ENCODE peak calls at places on chromosomes 16 and 17, in four cellular contexts. H is lung, C is tibial artery, R is heart right ventricle. Q is an unnamed sample.

GRCh38 chr17:77462101-77462500 is 321.3 kb downstream of the SEC14L1 start:
- DNase-seq in H (no peak), R (no peak), C (no peak), Q (no peak)

GRCh38 chr17:14741516-14741915 is 440.6 kb downstream of the HS3ST3B1 start:
- DNase-seq in R (no peak), C (no peak), H (no peak), Q (no peak)

GRCh38 chr17:32552280-32552679 is 65.5 kb downstream of the CDK5R1 start:
- DNase-seq in R (no peak), H (no peak), C (no peak), Q (no peak)

GRCh38 chr17:50865868-50866260 is 290 bp downstream of the TOB1 start:
- DNase-seq in R (no peak), C (no peak), H (no peak), Q (no peak)

GRCh38 chr17:15284537-15284936 is 19.4 kb upstream of the PMP22 start:
- DNase-seq in C (no peak), H (no peak), R (no peak), Q (no peak)

GRCh38 chr16:48556913-48557351 is 53.0 kb downstream of the N4BP1 start:
- DNase-seq in R (no peak), H (no peak), C (no peak), Q (peak; percentile 63)

GRCh38 chr16:30348929-30349328 is 6.2 kb downstream of the CD2BP2 start:
- DNase-seq in C (no peak), H (no peak), R (no peak), Q (no peak)

GRCh38 chr17:34624767-34625389 is 45.5 kb downstream of the TMEM132E start:
- DNase-seq in H (no peak), C (no peak), R (no peak), Q (no peak)

GRCh38 chr17:46979023-46979870 is at the start of gene RPRML:
- DNase-seq in H (no peak), C (no peak), R (no peak), Q (no peak)

GRCh38 chr17:58279016-58279671 is 1.6 kb downstream of the MPO start:
- DNase-seq in C (no peak), H (peak; percentile 43), R (peak; percentile 58), Q (peak; percentile 91)

GRCh38 chr17:14321476-14321949 is 20.6 kb downstream of the HS3ST3B1 start:
- DNase-seq in H (no peak), R (no peak), C (no peak), Q (no peak)

GRCh38 chr16:9447195-9447551 is 355.7 kb downstream of the HAPSTR1 start:
- DNase-seq in C (no peak), R (peak; percentile 73), H (peak; percentile 60), Q (no peak)

GRCh38 chr16:67668495-67669157 is 2.0 kb downstream of the C16orf86 start:
- DNase-seq in R (no peak), C (no peak), H (no peak), Q (no peak)

GRCh38 chr16:68737730-68738590 is 868 bp downstream of the CDH1 start:
- DNase-seq in C (no peak), R (no peak), H (peak; percentile 65), Q (no peak)

GRCh38 chr17:64781810-64782555 is 119.9 kb upstream of the SMURF2 start:
- DNase-seq in C (peak; percentile 65), R (no peak), H (no peak), Q (no peak)

GRCh38 chr16:9364721-9365693 is 273.6 kb downstream of the HAPSTR1 start:
- DNase-seq in C (peak; percentile 98), H (peak; percentile 53), R (peak; percentile 80), Q (no peak)

GRCh38 chr17:12665263-12666210 is at the start of gene MYOCD:
- DNase-seq in R (peak; percentile 63), C (peak; percentile 83), H (no peak), Q (no peak)

GRCh38 chr17:78013683-78014467 is 55.4 kb downstream of the TNRC6C start:
- DNase-seq in C (no peak), R (peak; percentile 43), H (peak; percentile 57), Q (peak; percentile 52)

GRCh38 chr16:71628810-71629209 is 2.8 kb downstream of the MARVELD3 start:
- DNase-seq in R (no peak), H (no peak), C (no peak), Q (no peak)

GRCh38 chr17:29059281-29059680 is 16.3 kb downstream of the PIPOX start:
- DNase-seq in H (no peak), R (no peak), C (no peak), Q (no peak)

GRCh38 chr16:87704754-87705353 is 60.9 kb downstream of the KLHDC4 start:
- DNase-seq in H (no peak), R (no peak), C (no peak), Q (no peak)

GRCh38 chr17:21174719-21175118 is 39.2 kb downstream of the TMEM11 start:
- DNase-seq in H (no peak), C (no peak), R (no peak), Q (no peak)

GRCh38 chr17:16415031-16415924 is at the start of gene TRPV2:
- DNase-seq in R (no peak), H (no peak), C (no peak), Q (no peak)

GRCh38 chr16:48596326-48596725 is 13.7 kb downstream of the N4BP1 start:
- DNase-seq in H (no peak), R (no peak), C (no peak), Q (no peak)

GRCh38 chr16:89334988-89335802 is 117.7 kb downstream of the ZNF778 start:
- DNase-seq in R (no peak), H (no peak), C (peak; percentile 55), Q (no peak)

GRCh38 chr17:81341347-81342061 is 46.4 kb upstream of the SLC38A10 start:
- DNase-seq in R (no peak), C (no peak), H (no peak), Q (no peak)

GRCh38 chr17:83179378-83179777 is 100.0 kb downstream of the METRNL start:
- DNase-seq in H (peak; percentile 25), R (no peak), C (no peak), Q (no peak)

GRCh38 chr16:89599451-89599858 is 14.0 kb upstream of the DPEP1 start:
- DNase-seq in C (no peak), H (no peak), R (no peak), Q (no peak)

GRCh38 chr17:71503710-71504471 is 616.9 kb upstream of the SOX9 start:
- DNase-seq in C (no peak), R (no peak), H (no peak), Q (no peak)

GRCh38 chr16:79891458-79891857 is 290.9 kb upstream of the MAF start:
- DNase-seq in H (no peak), C (no peak), R (no peak), Q (no peak)

GRCh38 chr17:39541652-39542051 is 66.1 kb downstream of the NEUROD2 start:
- DNase-seq in C (no peak), R (no peak), H (no peak), Q (no peak)

GRCh38 chr16:4489030-4489429 is 12.8 kb downstream of the HMOX2 start:
- DNase-seq in R (no peak), H (no peak), C (no peak), Q (no peak)

GRCh38 chr17:8991514-8992285 is 26.2 kb upstream of the PIK3R5 start:
- DNase-seq in H (peak; percentile 64), C (peak; percentile 83), R (peak; percentile 69), Q (peak; percentile 77)

DNA sequence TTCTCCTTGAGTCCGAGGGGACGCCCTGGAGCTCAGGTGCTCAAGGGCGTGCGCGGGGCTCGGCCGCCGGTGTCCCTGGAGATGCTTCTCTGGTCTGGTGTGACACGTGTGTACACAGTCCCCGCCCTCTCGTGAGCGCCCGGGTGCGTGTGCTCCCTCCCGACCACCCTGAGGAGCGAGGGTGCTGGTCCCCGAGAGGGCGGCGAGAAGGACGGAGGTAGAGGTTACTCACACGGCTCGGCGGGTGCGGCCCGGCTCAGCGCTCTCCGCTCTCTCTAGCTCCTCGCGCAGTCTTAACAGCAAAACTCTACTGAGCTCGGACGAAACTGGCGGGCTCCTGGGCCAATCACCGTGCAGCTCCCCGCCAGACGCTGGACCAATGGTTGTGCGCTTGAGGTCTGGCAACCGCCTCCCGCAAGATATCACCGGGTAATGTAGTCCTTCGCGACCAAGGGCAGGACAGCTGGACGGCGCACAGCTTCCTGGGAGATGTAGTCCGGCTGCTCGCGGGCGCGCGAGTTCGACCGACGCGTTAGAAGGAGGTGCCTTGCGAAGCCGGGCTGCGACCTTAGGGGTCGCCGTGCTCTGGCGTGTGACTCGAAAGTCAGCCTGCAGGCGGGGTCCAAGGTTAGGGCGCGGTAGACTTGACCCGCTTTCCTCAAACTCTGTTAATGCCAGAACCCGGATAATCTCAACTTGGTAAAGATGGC is at the start of gene SLC25A19:
- DNase-seq in R (peak; percentile 99), C (peak; percentile 99), H (peak; percentile 98), Q (peak; percentile 97)
- TF ChIP-seq CTCF in R (no peak), C (no peak), H (peak; percentile 0), Q (no peak)

GRCh38 chr17:31389673-31390381 is 1.6 kb upstream of the RAB11FIP4 start:
- DNase-seq in R (no peak), C (peak; percentile 20), H (no peak), Q (no peak)
- TF ChIP-seq CTCF in R (no peak), C (no peak), H (no peak), Q (peak; percentile 46)

GRCh38 chr17:17774009-17774881 is 62.5 kb downstream of the SREBF1 start:
- DNase-seq in R (no peak), H (no peak), C (no peak), Q (no peak)
- TF ChIP-seq CTCF in R (no peak), H (no peak), C (peak; percentile 19), Q (no peak)

DNA sequence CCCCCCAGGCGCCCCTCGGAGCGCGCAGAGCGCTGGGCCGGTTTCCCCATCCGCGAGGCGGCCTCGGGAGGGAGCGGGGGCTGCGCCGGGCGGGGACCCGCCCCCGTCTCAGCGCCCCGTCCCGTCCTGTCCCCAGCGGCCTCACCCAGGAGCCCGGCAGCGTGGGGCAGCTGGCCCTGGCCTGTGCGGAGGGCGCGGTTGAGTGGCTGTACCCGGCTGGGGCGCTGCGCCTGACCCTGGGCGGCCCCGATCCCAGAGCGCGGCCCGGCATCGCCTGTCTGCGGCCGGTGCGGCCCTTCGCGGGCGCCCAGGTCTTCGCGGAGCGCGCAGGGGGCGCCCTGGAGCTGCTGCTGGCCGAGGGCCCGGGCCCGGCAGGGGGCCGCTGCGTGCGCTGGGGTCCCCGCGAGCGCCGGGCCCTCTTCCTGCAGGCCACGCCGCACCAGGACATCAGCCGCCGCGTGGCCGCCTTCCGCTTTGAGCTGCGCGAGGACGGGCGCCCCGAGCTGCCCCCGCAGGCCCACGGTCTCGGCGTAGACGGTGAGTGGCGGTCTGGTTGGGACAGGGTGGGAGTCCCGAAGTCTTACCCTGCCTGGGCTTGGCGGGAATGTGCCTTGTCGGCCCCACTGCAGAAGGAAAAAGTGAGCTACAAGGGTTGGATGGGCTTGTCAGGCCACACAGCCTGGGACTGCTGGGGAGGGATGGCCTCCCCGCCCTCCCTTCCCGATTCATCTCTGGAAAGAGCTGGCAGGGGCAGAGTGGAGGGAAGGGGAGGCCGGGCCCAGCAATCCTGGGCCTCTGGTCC is 731 bp downstream of the METRN start:
- DNase-seq in C (no peak), H (no peak), R (no peak), Q (no peak)
- TF ChIP-seq CTCF in C (no peak), H (no peak), R (no peak), Q (no peak)

DNA sequence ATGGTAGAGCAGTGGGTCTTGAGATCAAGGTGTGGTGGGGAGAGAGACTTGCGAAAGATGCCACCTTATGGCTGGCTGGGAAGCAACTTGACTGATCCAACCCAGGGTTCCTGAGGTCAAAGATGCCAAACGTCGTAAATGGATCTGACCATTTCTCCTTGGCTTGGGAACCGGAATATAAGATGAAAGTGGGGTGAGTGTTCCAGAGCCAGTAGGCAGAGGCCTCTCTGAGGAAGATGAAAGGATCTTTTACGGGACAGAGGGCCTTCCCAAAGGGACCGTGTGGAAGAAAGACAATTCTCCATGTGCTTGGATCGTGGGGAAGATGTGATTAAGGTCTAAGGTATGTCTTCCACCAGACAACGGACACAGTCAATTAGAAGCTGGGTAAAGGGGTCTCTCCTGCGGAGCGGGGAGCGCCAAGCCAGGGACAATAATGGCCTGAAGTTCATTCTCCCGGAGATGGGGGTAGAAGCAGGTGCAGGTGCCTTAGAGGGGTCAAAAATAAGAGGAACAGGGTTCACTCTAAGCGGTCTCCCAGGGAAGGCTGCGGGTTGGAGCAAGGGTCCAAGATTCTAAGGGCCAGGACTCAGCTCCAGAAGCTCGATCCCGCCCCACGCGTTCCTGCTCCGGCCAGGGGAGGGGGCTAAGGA is 802 bp downstream of the FXR2 start:
- DNase-seq in H (no peak), C (peak; percentile 71), R (no peak), Q (no peak)
- TF ChIP-seq CTCF in H (no peak), C (no peak), R (no peak), Q (no peak)